ENCODE peak calls at places on chromosomes 1 and 21, in eight cellular contexts. One of them, this sample, is unnamed.

GRCh38 chr1:245378352-245379144 is 223.8 kb downstream of the KIF26B start:
- DNase-seq in fibroblast of pulmonary artery: no peak
- DNase-seq in GM19239: no peak
- DNase-seq in dermis blood vessel endothelial cell: no peak
- DNase-seq in EL: peak; percentile 6
- DNase-seq in HFF-Myc: no peak
- DNase-seq in stimulated activated CD4-positive, alpha-beta T cell treated with anti-CD3 and anti-CD28 coated beads, Interleukin-2, amount 100 ng/mL, for 24 hours: no peak
- DNase-seq in activated CD4-positive, CD25-positive, alpha-beta regulatory T cell: no peak
- DNase-seq in this sample: no peak

GRCh38 chr1:9835404-9835757 is 11.6 kb upstream of the CLSTN1 start:
- DNase-seq in stimulated activated CD4-positive, alpha-beta T cell treated with anti-CD3 and anti-CD28 coated beads, Interleukin-2, amount 100 ng/mL, for 24 hours: no peak
- DNase-seq in EL: no peak
- DNase-seq in dermis blood vessel endothelial cell: no peak
- DNase-seq in fibroblast of pulmonary artery: no peak
- DNase-seq in HFF-Myc: no peak
- DNase-seq in GM19239: no peak
- DNase-seq in activated CD4-positive, CD25-positive, alpha-beta regulatory T cell: no peak
- DNase-seq in this sample: no peak

GRCh38 chr1:204591473-204592090 is 75.4 kb downstream of the MDM4 start:
- DNase-seq in dermis blood vessel endothelial cell: no peak
- DNase-seq in GM19239: no peak
- DNase-seq in EL: peak; percentile 79
- DNase-seq in stimulated activated CD4-positive, alpha-beta T cell treated with anti-CD3 and anti-CD28 coated beads, Interleukin-2, amount 100 ng/mL, for 24 hours: no peak
- DNase-seq in HFF-Myc: no peak
- DNase-seq in fibroblast of pulmonary artery: peak; percentile 29
- DNase-seq in activated CD4-positive, CD25-positive, alpha-beta regulatory T cell: no peak
- DNase-seq in this sample: no peak

GRCh38 chr1:180796897-180797296 is 115.8 kb upstream of the KIAA1614 start:
- DNase-seq in HFF-Myc: no peak
- DNase-seq in stimulated activated CD4-positive, alpha-beta T cell treated with anti-CD3 and anti-CD28 coated beads, Interleukin-2, amount 100 ng/mL, for 24 hours: no peak
- DNase-seq in activated CD4-positive, CD25-positive, alpha-beta regulatory T cell: no peak
- DNase-seq in fibroblast of pulmonary artery: no peak
- DNase-seq in EL: no peak
- DNase-seq in dermis blood vessel endothelial cell: no peak
- DNase-seq in GM19239: no peak
- DNase-seq in this sample: no peak

GRCh38 chr1:218717611-218718010 is 372.5 kb downstream of the TGFB2 start:
- DNase-seq in stimulated activated CD4-positive, alpha-beta T cell treated with anti-CD3 and anti-CD28 coated beads, Interleukin-2, amount 100 ng/mL, for 24 hours: no peak
- DNase-seq in EL: peak; percentile 43
- DNase-seq in HFF-Myc: no peak
- DNase-seq in GM19239: no peak
- DNase-seq in fibroblast of pulmonary artery: peak; percentile 59
- DNase-seq in dermis blood vessel endothelial cell: peak; percentile 39
- DNase-seq in activated CD4-positive, CD25-positive, alpha-beta regulatory T cell: no peak
- DNase-seq in this sample: no peak

GRCh38 chr1:212733109-212733508 is 33.5 kb upstream of the BATF3 start:
- DNase-seq in stimulated activated CD4-positive, alpha-beta T cell treated with anti-CD3 and anti-CD28 coated beads, Interleukin-2, amount 100 ng/mL, for 24 hours: no peak
- DNase-seq in EL: no peak
- DNase-seq in activated CD4-positive, CD25-positive, alpha-beta regulatory T cell: no peak
- DNase-seq in GM19239: no peak
- DNase-seq in fibroblast of pulmonary artery: no peak
- DNase-seq in HFF-Myc: no peak
- DNase-seq in dermis blood vessel endothelial cell: no peak
- DNase-seq in this sample: no peak

GRCh38 chr1:226662704-226663326 is 76.3 kb downstream of the ITPKB start:
- DNase-seq in HFF-Myc: peak; percentile 91
- DNase-seq in dermis blood vessel endothelial cell: peak; percentile 83
- DNase-seq in GM19239: peak; percentile 78
- DNase-seq in EL: peak; percentile 100
- DNase-seq in stimulated activated CD4-positive, alpha-beta T cell treated with anti-CD3 and anti-CD28 coated beads, Interleukin-2, amount 100 ng/mL, for 24 hours: peak; percentile 79
- DNase-seq in fibroblast of pulmonary artery: peak; percentile 89
- DNase-seq in activated CD4-positive, CD25-positive, alpha-beta regulatory T cell: peak; percentile 60
- DNase-seq in this sample: peak; percentile 93

GRCh38 chr1:89363196-89363595 is 663 bp upstream of the GBP6 start:
- DNase-seq in fibroblast of pulmonary artery: peak; percentile 7
- DNase-seq in EL: no peak
- DNase-seq in GM19239: peak; percentile 5
- DNase-seq in dermis blood vessel endothelial cell: no peak
- DNase-seq in HFF-Myc: no peak
- DNase-seq in stimulated activated CD4-positive, alpha-beta T cell treated with anti-CD3 and anti-CD28 coated beads, Interleukin-2, amount 100 ng/mL, for 24 hours: no peak
- DNase-seq in activated CD4-positive, CD25-positive, alpha-beta regulatory T cell: no peak
- DNase-seq in this sample: no peak

GRCh38 chr1:2528016-2528415 is 1.6 kb upstream of the PANK4 start:
- DNase-seq in EL: no peak
- DNase-seq in activated CD4-positive, CD25-positive, alpha-beta regulatory T cell: no peak
- DNase-seq in stimulated activated CD4-positive, alpha-beta T cell treated with anti-CD3 and anti-CD28 coated beads, Interleukin-2, amount 100 ng/mL, for 24 hours: no peak
- DNase-seq in HFF-Myc: no peak
- DNase-seq in fibroblast of pulmonary artery: no peak
- DNase-seq in dermis blood vessel endothelial cell: no peak
- DNase-seq in GM19239: no peak
- DNase-seq in this sample: no peak

GRCh38 chr21:32248616-32249550 is 30.0 kb downstream of the MIS18A start:
- DNase-seq in GM19239: no peak
- DNase-seq in HFF-Myc: peak; percentile 16
- DNase-seq in dermis blood vessel endothelial cell: peak; percentile 39
- DNase-seq in EL: no peak
- DNase-seq in stimulated activated CD4-positive, alpha-beta T cell treated with anti-CD3 and anti-CD28 coated beads, Interleukin-2, amount 100 ng/mL, for 24 hours: no peak
- DNase-seq in fibroblast of pulmonary artery: no peak
- DNase-seq in activated CD4-positive, CD25-positive, alpha-beta regulatory T cell: no peak
- DNase-seq in this sample: no peak

GRCh38 chr1:90834354-90835171 is 117.5 kb upstream of the BARHL2 start:
- DNase-seq in EL: no peak
- DNase-seq in HFF-Myc: no peak
- DNase-seq in fibroblast of pulmonary artery: no peak
- DNase-seq in activated CD4-positive, CD25-positive, alpha-beta regulatory T cell: no peak
- DNase-seq in stimulated activated CD4-positive, alpha-beta T cell treated with anti-CD3 and anti-CD28 coated beads, Interleukin-2, amount 100 ng/mL, for 24 hours: no peak
- DNase-seq in dermis blood vessel endothelial cell: no peak
- DNase-seq in GM19239: no peak
- DNase-seq in this sample: no peak

GRCh38 chr1:31734582-31735107 is 29.5 kb downstream of the ADGRB2 start:
- DNase-seq in stimulated activated CD4-positive, alpha-beta T cell treated with anti-CD3 and anti-CD28 coated beads, Interleukin-2, amount 100 ng/mL, for 24 hours: no peak
- DNase-seq in GM19239: no peak
- DNase-seq in activated CD4-positive, CD25-positive, alpha-beta regulatory T cell: no peak
- DNase-seq in HFF-Myc: no peak
- DNase-seq in EL: peak; percentile 25
- DNase-seq in dermis blood vessel endothelial cell: no peak
- DNase-seq in fibroblast of pulmonary artery: no peak
- DNase-seq in this sample: no peak